ENCODE peak calls at places on chromosome 4, in nine cellular contexts. One of them, this sample, is unnamed.

GRCh38 chr4:80386281-80386886 is 50.9 kb downstream of the CFAP299 start:
- DNase-seq in AG04450: no peak
- DNase-seq in mammary epithelial cell: no peak
- DNase-seq in colonic mucosa: no peak
- DNase-seq in astrocyte of the spinal cord: no peak
- DNase-seq in Peyer's patch: peak
- DNase-seq in GM06990: no peak
- DNase-seq in stomach: no peak
- DNase-seq in cardiac muscle cell: no peak
- DNase-seq in this sample: no peak

GRCh38 chr4:123127218-123127617 is 204.8 kb upstream of the NUDT6 start:
- DNase-seq in cardiac muscle cell: peak
- DNase-seq in AG04450: no peak
- DNase-seq in Peyer's patch: no peak
- DNase-seq in mammary epithelial cell: peak
- DNase-seq in colonic mucosa: no peak
- DNase-seq in GM06990: no peak
- DNase-seq in astrocyte of the spinal cord: peak
- DNase-seq in stomach: no peak
- DNase-seq in this sample: peak

GRCh38 chr4:154985673-154986072 is 204.6 kb downstream of the RBM46 start:
- DNase-seq in colonic mucosa: no peak
- DNase-seq in mammary epithelial cell: no peak
- DNase-seq in stomach: no peak
- DNase-seq in Peyer's patch: no peak
- DNase-seq in GM06990: no peak
- DNase-seq in AG04450: no peak
- DNase-seq in cardiac muscle cell: peak
- DNase-seq in astrocyte of the spinal cord: no peak
- DNase-seq in this sample: no peak

GRCh38 chr4:111450867-111451266 is 694.4 kb upstream of the FAM241A start:
- DNase-seq in stomach: no peak
- DNase-seq in AG04450: no peak
- DNase-seq in cardiac muscle cell: no peak
- DNase-seq in Peyer's patch: no peak
- DNase-seq in astrocyte of the spinal cord: peak
- DNase-seq in colonic mucosa: no peak
- DNase-seq in mammary epithelial cell: no peak
- DNase-seq in GM06990: no peak
- DNase-seq in this sample: no peak

GRCh38 chr4:66681962-66682361 is 863.3 kb downstream of the CENPC start:
- DNase-seq in Peyer's patch: no peak
- DNase-seq in mammary epithelial cell: no peak
- DNase-seq in astrocyte of the spinal cord: peak
- DNase-seq in cardiac muscle cell: peak
- DNase-seq in GM06990: no peak
- DNase-seq in stomach: no peak
- DNase-seq in colonic mucosa: no peak
- DNase-seq in AG04450: no peak
- DNase-seq in this sample: no peak

GRCh38 chr4:189049682-189050081 is 891.0 kb upstream of the FRG1 start:
- DNase-seq in mammary epithelial cell: no peak
- DNase-seq in GM06990: no peak
- DNase-seq in cardiac muscle cell: no peak
- DNase-seq in Peyer's patch: no peak
- DNase-seq in stomach: no peak
- DNase-seq in AG04450: no peak
- DNase-seq in colonic mucosa: no peak
- DNase-seq in astrocyte of the spinal cord: no peak
- DNase-seq in this sample: no peak

GRCh38 chr4:108852691-108853090 is 89.8 kb upstream of the ETNPPL start:
- DNase-seq in mammary epithelial cell: no peak
- DNase-seq in colonic mucosa: no peak
- DNase-seq in Peyer's patch: no peak
- DNase-seq in cardiac muscle cell: no peak
- DNase-seq in stomach: no peak
- DNase-seq in astrocyte of the spinal cord: no peak
- DNase-seq in AG04450: no peak
- DNase-seq in GM06990: no peak
- DNase-seq in this sample: no peak

GRCh38 chr4:86031927-86032326 is 327.9 kb downstream of the MAPK10 start:
- DNase-seq in colonic mucosa: no peak
- DNase-seq in astrocyte of the spinal cord: no peak
- DNase-seq in mammary epithelial cell: no peak
- DNase-seq in GM06990: no peak
- DNase-seq in AG04450: no peak
- DNase-seq in stomach: no peak
- DNase-seq in Peyer's patch: no peak
- DNase-seq in cardiac muscle cell: peak
- DNase-seq in this sample: no peak

GRCh38 chr4:129140521-129140920 is 44.6 kb downstream of the C4orf33 start:
- DNase-seq in AG04450: no peak
- DNase-seq in colonic mucosa: no peak
- DNase-seq in Peyer's patch: no peak
- DNase-seq in GM06990: no peak
- DNase-seq in mammary epithelial cell: no peak
- DNase-seq in cardiac muscle cell: peak
- DNase-seq in stomach: no peak
- DNase-seq in astrocyte of the spinal cord: peak
- DNase-seq in this sample: no peak
- TF ChIP-seq CTCF in AG04450: no peak
- TF ChIP-seq CTCF in colonic mucosa: no peak
- TF ChIP-seq CTCF in Peyer's patch: no peak
- TF ChIP-seq CTCF in GM06990: no peak
- TF ChIP-seq CTCF in mammary epithelial cell: peak
- TF ChIP-seq CTCF in cardiac muscle cell: no peak
- TF ChIP-seq CTCF in stomach: no peak
- TF ChIP-seq CTCF in astrocyte of the spinal cord: peak
- TF ChIP-seq CTCF in this sample: no peak

GRCh38 chr4:185211641-185212040 is 2.2 kb downstream of the SNX25 start:
- DNase-seq in Peyer's patch: no peak
- DNase-seq in GM06990: no peak
- DNase-seq in colonic mucosa: no peak
- DNase-seq in astrocyte of the spinal cord: no peak
- DNase-seq in stomach: no peak
- DNase-seq in mammary epithelial cell: no peak
- DNase-seq in cardiac muscle cell: no peak
- DNase-seq in AG04450: no peak
- DNase-seq in this sample: no peak
- H3K4me3 ChIP-seq in Peyer's patch: no peak
- H3K4me3 ChIP-seq in GM06990: peak
- H3K4me3 ChIP-seq in colonic mucosa: no peak
- H3K4me3 ChIP-seq in astrocyte of the spinal cord: peak
- H3K4me3 ChIP-seq in stomach: peak
- H3K4me3 ChIP-seq in mammary epithelial cell: peak
- H3K4me3 ChIP-seq in cardiac muscle cell: peak
- H3K4me3 ChIP-seq in AG04450: peak
- H3K4me3 ChIP-seq in this sample: peak

DNA sequence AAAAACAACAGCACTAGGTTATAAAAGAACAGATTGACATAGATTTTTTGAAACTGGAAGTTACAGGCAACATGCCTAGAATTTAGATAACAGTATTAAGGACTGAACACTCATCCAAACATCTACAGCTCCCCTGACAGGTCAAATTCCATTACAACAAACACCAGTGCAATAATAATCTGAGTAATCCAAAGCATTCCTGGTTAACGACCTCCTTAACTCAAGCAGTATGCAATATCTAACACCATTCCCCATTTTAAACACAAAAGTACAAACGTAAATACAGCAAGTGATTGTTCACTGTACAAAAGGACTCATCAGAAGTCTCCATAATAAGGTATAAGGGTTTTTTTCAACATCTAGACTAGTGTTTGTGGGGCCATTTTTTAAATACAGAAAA is 30.5 kb downstream of the TSPAN5 start:
- DNase-seq in GM06990: no peak
- DNase-seq in AG04450: peak
- DNase-seq in colonic mucosa: no peak
- DNase-seq in Peyer's patch: no peak
- DNase-seq in stomach: no peak
- DNase-seq in cardiac muscle cell: peak
- DNase-seq in mammary epithelial cell: peak
- DNase-seq in astrocyte of the spinal cord: peak
- DNase-seq in this sample: peak
- TF ChIP-seq CTCF in GM06990: no peak
- TF ChIP-seq CTCF in AG04450: no peak
- TF ChIP-seq CTCF in colonic mucosa: no peak
- TF ChIP-seq CTCF in Peyer's patch: no peak
- TF ChIP-seq CTCF in stomach: no peak
- TF ChIP-seq CTCF in cardiac muscle cell: peak
- TF ChIP-seq CTCF in mammary epithelial cell: no peak
- TF ChIP-seq CTCF in astrocyte of the spinal cord: no peak
- TF ChIP-seq CTCF in this sample: no peak

DNA sequence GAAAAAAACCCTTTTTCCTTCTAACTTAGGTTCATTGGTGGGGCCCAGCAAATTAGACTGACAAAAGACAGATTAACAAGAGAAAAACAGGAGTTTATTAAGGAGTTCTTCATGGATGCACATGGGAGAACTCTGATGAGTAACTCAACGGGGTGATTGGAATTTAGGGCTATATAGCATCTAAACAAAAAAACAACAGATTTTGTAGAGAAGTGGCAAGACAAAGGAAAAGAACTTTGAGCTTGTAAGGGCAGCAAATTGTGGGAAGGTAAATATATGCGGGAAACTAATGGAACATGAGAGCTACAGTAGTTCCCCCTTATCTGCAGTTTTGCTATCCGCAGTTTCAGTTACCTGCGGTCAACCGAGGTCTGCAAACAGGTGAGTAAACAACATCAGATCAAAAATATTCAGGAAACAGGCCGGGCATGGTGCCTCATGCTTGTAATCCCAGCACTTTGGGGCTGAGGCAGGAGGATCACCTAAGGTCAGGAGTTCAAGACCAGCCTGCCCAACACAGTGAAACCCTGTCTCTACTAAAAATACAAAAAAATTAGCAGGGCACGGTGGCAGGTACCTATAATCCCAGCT is 573.6 kb downstream of the ADGRL3 start:
- DNase-seq in cardiac muscle cell: no peak
- DNase-seq in Peyer's patch: no peak
- DNase-seq in mammary epithelial cell: no peak
- DNase-seq in colonic mucosa: no peak
- DNase-seq in AG04450: no peak
- DNase-seq in GM06990: no peak
- DNase-seq in astrocyte of the spinal cord: no peak
- DNase-seq in stomach: no peak
- DNase-seq in this sample: no peak
- H3K4me3 ChIP-seq in cardiac muscle cell: no peak
- H3K4me3 ChIP-seq in Peyer's patch: no peak
- H3K4me3 ChIP-seq in mammary epithelial cell: no peak
- H3K4me3 ChIP-seq in colonic mucosa: no peak
- H3K4me3 ChIP-seq in AG04450: no peak
- H3K4me3 ChIP-seq in GM06990: no peak
- H3K4me3 ChIP-seq in astrocyte of the spinal cord: no peak
- H3K4me3 ChIP-seq in stomach: no peak
- H3K4me3 ChIP-seq in this sample: no peak

DNA sequence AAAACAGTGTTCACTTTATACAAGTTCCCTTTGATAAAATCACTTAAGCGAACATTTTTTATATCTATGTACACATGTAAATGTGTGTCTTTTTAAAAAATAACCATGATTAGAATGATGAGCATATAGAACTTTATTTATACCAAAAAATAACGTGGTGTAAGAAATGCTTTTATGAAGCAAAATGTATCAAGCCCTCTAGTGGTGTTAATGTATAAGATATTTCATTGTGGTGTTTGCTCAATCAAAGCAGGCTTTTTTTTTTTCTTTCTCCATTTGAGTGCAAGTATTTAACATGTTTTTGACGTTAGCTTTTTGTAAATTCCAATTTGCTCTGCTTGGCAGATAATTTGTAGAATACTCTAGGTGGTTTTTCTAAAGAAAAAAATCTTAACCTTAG is 2092.4 kb upstream of the TENM3 start:
- DNase-seq in cardiac muscle cell: no peak
- DNase-seq in stomach: no peak
- DNase-seq in colonic mucosa: no peak
- DNase-seq in AG04450: no peak
- DNase-seq in GM06990: no peak
- DNase-seq in Peyer's patch: no peak
- DNase-seq in astrocyte of the spinal cord: peak
- DNase-seq in mammary epithelial cell: no peak
- DNase-seq in this sample: no peak
- TF ChIP-seq CTCF in cardiac muscle cell: no peak
- TF ChIP-seq CTCF in stomach: no peak
- TF ChIP-seq CTCF in colonic mucosa: no peak
- TF ChIP-seq CTCF in AG04450: peak
- TF ChIP-seq CTCF in GM06990: no peak
- TF ChIP-seq CTCF in Peyer's patch: peak
- TF ChIP-seq CTCF in astrocyte of the spinal cord: peak
- TF ChIP-seq CTCF in mammary epithelial cell: peak
- TF ChIP-seq CTCF in this sample: no peak

GRCh38 chr4:171676555-171677215 is 136.5 kb upstream of the GALNTL6 start:
- DNase-seq in cardiac muscle cell: no peak
- DNase-seq in mammary epithelial cell: no peak
- DNase-seq in colonic mucosa: no peak
- DNase-seq in AG04450: no peak
- DNase-seq in GM06990: peak
- DNase-seq in stomach: no peak
- DNase-seq in astrocyte of the spinal cord: no peak
- DNase-seq in Peyer's patch: no peak
- DNase-seq in this sample: no peak
- H3K4me3 ChIP-seq in cardiac muscle cell: no peak
- H3K4me3 ChIP-seq in mammary epithelial cell: no peak
- H3K4me3 ChIP-seq in colonic mucosa: no peak
- H3K4me3 ChIP-seq in AG04450: no peak
- H3K4me3 ChIP-seq in GM06990: no peak
- H3K4me3 ChIP-seq in stomach: no peak
- H3K4me3 ChIP-seq in astrocyte of the spinal cord: no peak
- H3K4me3 ChIP-seq in Peyer's patch: peak
- H3K4me3 ChIP-seq in this sample: no peak

DNA sequence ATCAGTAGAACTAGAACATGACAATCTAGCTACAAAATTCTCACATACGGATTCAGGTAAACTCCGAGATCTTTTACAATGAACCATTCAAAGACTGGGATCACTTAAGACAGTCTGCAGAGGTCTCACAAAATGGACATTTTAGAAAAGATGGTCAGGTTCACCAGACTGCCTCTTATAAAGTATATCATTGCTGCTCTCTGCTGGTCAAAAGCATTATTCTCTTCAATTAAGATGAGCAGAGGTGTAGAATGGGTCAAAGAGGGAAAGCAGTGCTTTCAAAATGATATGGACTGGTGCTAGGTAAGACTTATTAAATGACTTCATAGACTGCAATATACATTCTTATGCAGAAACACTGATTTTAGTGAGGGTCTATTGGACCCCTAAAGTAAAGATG is 434.7 kb downstream of the PACRGL start:
- DNase-seq in GM06990: no peak
- DNase-seq in Peyer's patch: no peak
- DNase-seq in astrocyte of the spinal cord: peak
- DNase-seq in mammary epithelial cell: peak
- DNase-seq in colonic mucosa: no peak
- DNase-seq in AG04450: no peak
- DNase-seq in stomach: no peak
- DNase-seq in cardiac muscle cell: peak
- DNase-seq in this sample: peak
- TF ChIP-seq CTCF in GM06990: no peak
- TF ChIP-seq CTCF in Peyer's patch: no peak
- TF ChIP-seq CTCF in astrocyte of the spinal cord: peak
- TF ChIP-seq CTCF in mammary epithelial cell: peak
- TF ChIP-seq CTCF in colonic mucosa: peak
- TF ChIP-seq CTCF in AG04450: no peak
- TF ChIP-seq CTCF in stomach: no peak
- TF ChIP-seq CTCF in cardiac muscle cell: no peak
- TF ChIP-seq CTCF in this sample: peak

This sample was measured in fibroblast of villous mesenchyme.